ENCODE peak calls at places on chromosomes 1 and 21, in six cellular contexts. N is right lobe of liver; P is foreskin keratinocyte; I is activated B cell treated with CpG ODN at 0.5 μM for 24 hours; Y is A549; G is activated T-cell treated with anti-CD3 and anti-CD28 coated beads, Interleukin-2, amount 50 U/mL, for 72 hours. M is an unnamed sample.
A peak's percentile ranks its signal among the peaks of the same experiment; 100 is the strongest.

GRCh38 chr1:232963366-232963765 is 13.0 kb downstream of the NTPCR start:
- ATAC-seq in I (no peak), N (peak; percentile 31), P (no peak), G (no peak), Y (no peak), M (no peak)

GRCh38 chr21:23543334-23543733 is 2063.9 kb downstream of the MRPL39 start:
- ATAC-seq in N (peak; percentile 97), I (no peak), Y (no peak), P (no peak), G (no peak), M (no peak)

GRCh38 chr21:35748683-35749314 is 311.5 kb downstream of the SETD4 start:
- ATAC-seq in N (no peak), P (no peak), I (no peak), G (no peak), Y (no peak), M (peak; percentile 75)

GRCh38 chr1:24416666-24417391 is 1.2 kb downstream of the NIPAL3 start:
- ATAC-seq in P (peak; percentile 75), N (no peak), Y (no peak), I (peak; percentile 14), G (peak; percentile 25), M (peak; percentile 58)

GRCh38 chr1:178574345-178574744 is 61.4 kb downstream of the TEX35 start:
- ATAC-seq in N (peak; percentile 83), G (no peak), P (no peak), I (no peak), Y (no peak), M (no peak)

GRCh38 chr21:25721987-25722386 is 12.7 kb downstream of the ATP5PF start:
- ATAC-seq in I (no peak), N (no peak), Y (no peak), P (no peak), G (no peak), M (no peak)

GRCh38 chr1:147611021-147611426 is 59.3 kb downstream of the ACP6 start:
- ATAC-seq in I (no peak), G (peak; percentile 23), P (no peak), N (no peak), Y (no peak), M (no peak)

GRCh38 chr1:48775817-48776399 is 783 bp downstream of the BEND5 start:
- ATAC-seq in P (peak; percentile 11), N (peak; percentile 12), I (no peak), Y (no peak), G (peak; percentile 20), M (peak; percentile 46)

GRCh38 chr1:44228218-44228617 is 14.9 kb downstream of the DMAP1 start:
- ATAC-seq in G (no peak), Y (no peak), P (no peak), I (no peak), N (no peak), M (no peak)

GRCh38 chr1:198443374-198444233 is 96.9 kb downstream of the ATP6V1G3 start:
- ATAC-seq in I (no peak), N (no peak), Y (peak; percentile 100), P (peak; percentile 100), G (no peak), M (no peak)

GRCh38 chr1:214044438-214045214 is 56.9 kb downstream of the PROX1 start:
- ATAC-seq in G (no peak), P (no peak), I (no peak), N (peak; percentile 92), Y (no peak), M (no peak)

GRCh38 chr1:76951185-76951584 is 83.9 kb downstream of the ST6GALNAC5 start:
- ATAC-seq in Y (no peak), G (no peak), N (peak; percentile 14), P (no peak), I (no peak), M (no peak)

GRCh38 chr1:167090289-167090942 is at the start of gene GPA33:
- ATAC-seq in N (peak; percentile 46), P (no peak), Y (no peak), I (peak; percentile 88), G (peak; percentile 93), M (peak; percentile 81)

GRCh38 chr1:229272164-229273158 is 1.6 kb downstream of the RAB4A start:
- ATAC-seq in I (no peak), P (no peak), Y (peak; percentile 13), N (no peak), G (no peak), M (no peak)

GRCh38 chr1:37487619-37487984 is 13.2 kb downstream of the ZC3H12A start:
- ATAC-seq in N (no peak), G (no peak), P (no peak), Y (no peak), I (no peak), M (no peak)

GRCh38 chr1:227758366-227758765 is 23.1 kb downstream of the SNAP47 start:
- ATAC-seq in P (no peak), I (no peak), G (peak; percentile 54), N (no peak), Y (no peak), M (peak; percentile 49)

GRCh38 chr1:223312273-223312672 is 51.7 kb downstream of the SUSD4 start:
- ATAC-seq in G (no peak), P (no peak), I (no peak), N (peak; percentile 61), Y (no peak), M (no peak)

GRCh38 chr1:243447342-243447741 is 191.5 kb downstream of the SDCCAG8 start:
- ATAC-seq in N (peak; percentile 88), Y (no peak), G (no peak), I (no peak), P (peak; percentile 94), M (no peak)

GRCh38 chr1:154863702-154864174 is 6.3 kb downstream of the KCNN3 start:
- ATAC-seq in I (peak; percentile 31), N (no peak), P (peak; percentile 31), G (peak; percentile 59), Y (peak; percentile 88), M (peak; percentile 57)

GRCh38 chr1:228139406-228139930 is 611 bp upstream of the GUK1 start:
- ATAC-seq in Y (no peak), P (no peak), G (no peak), I (no peak), N (no peak), M (no peak)

GRCh38 chr1:64584479-64584878 is 114.5 kb downstream of the CACHD1 start:
- ATAC-seq in Y (no peak), I (no peak), N (no peak), P (peak; percentile 56), G (no peak), M (no peak)

GRCh38 chr21:44724166-44724565 is 12.8 kb upstream of the TSPEAR start:
- ATAC-seq in P (no peak), I (no peak), G (no peak), N (no peak), Y (no peak), M (no peak)

GRCh38 chr1:15224259-15224869 is 22.7 kb upstream of the FHAD1 start:
- ATAC-seq in G (no peak), N (peak; percentile 43), Y (no peak), P (no peak), I (no peak), M (no peak)

GRCh38 chr1:33126411-33127000 is 45.6 kb downstream of the AZIN2 start:
- ATAC-seq in Y (no peak), I (no peak), G (no peak), N (no peak), P (no peak), M (no peak)

GRCh38 chr1:208510192-208510952 is 266.2 kb upstream of the PLXNA2 start:
- ATAC-seq in P (peak; percentile 74), Y (no peak), N (no peak), I (no peak), G (no peak), M (no peak)

GRCh38 chr1:81670286-81670685 is 130.4 kb upstream of the ADGRL2 start:
- ATAC-seq in P (peak; percentile 91), Y (peak; percentile 88), N (peak; percentile 76), G (no peak), I (no peak), M (peak; percentile 22)

GRCh38 chr1:54510715-54511270 is 37.2 kb upstream of the ACOT11 start:
- ATAC-seq in N (no peak), P (no peak), G (no peak), I (no peak), Y (no peak), M (no peak)

GRCh38 chr1:54312874-54313316 is 93.3 kb downstream of the SSBP3 start:
- ATAC-seq in I (no peak), Y (no peak), N (peak; percentile 67), P (no peak), G (peak; percentile 10), M (no peak)

GRCh38 chr1:24693827-24694379 is 50.8 kb downstream of the SRRM1 start:
- ATAC-seq in I (no peak), N (no peak), G (no peak), P (no peak), Y (no peak), M (no peak)

GRCh38 chr21:42539931-42540343 is 26.3 kb downstream of the SLC37A1 start:
- ATAC-seq in N (no peak), Y (no peak), G (no peak), P (no peak), I (no peak), M (no peak)

GRCh38 chr1:218640213-218640612 is 295.1 kb downstream of the TGFB2 start:
- ATAC-seq in P (no peak), N (no peak), I (no peak), Y (no peak), G (no peak), M (no peak)

GRCh38 chr1:54574158-54574778 is 26.2 kb downstream of the ACOT11 start:
- ATAC-seq in N (no peak), I (no peak), P (no peak), Y (no peak), G (no peak), M (no peak)

GRCh38 chr1:20430355-20431290 is 55.4 kb downstream of the CAMK2N1 start:
- ATAC-seq in I (no peak), N (peak; percentile 37), P (no peak), Y (peak; percentile 87), G (peak; percentile 25), M (peak; percentile 44)

GRCh38 chr1:170789063-170789462 is 125.1 kb downstream of the PRRX1 start:
- ATAC-seq in Y (no peak), N (no peak), G (no peak), P (no peak), I (no peak), M (no peak)

GRCh38 chr21:43299441-43300277 is 127.3 kb downstream of the SIK1 start:
- ATAC-seq in P (no peak), G (no peak), I (no peak), N (no peak), Y (no peak), M (no peak)

GRCh38 chr1:35587736-35588135 is 14.6 kb downstream of the TFAP2E start:
- ATAC-seq in N (no peak), Y (no peak), P (no peak), I (no peak), G (no peak), M (no peak)